ENCODE peak calls at places on chromosomes 3 and 15, in seven cellular contexts. N, V, Z, T, L, R and F are unnamed samples.

GRCh38 chr15:85750319-85750806 is 44.4 kb downstream of the KLHL25 start:
- DNase-seq in T (no peak), L (no peak), V (no peak), N (peak), R (peak), Z (no peak), F (no peak)

GRCh38 chr15:43187544-43188155 is 2.4 kb downstream of the CCNDBP1 start:
- DNase-seq in Z (no peak), R (peak), L (no peak), T (peak), N (peak), V (peak), F (no peak)

GRCh38 chr3:140186421-140186920 is 251.5 kb downstream of the CLSTN2 start:
- DNase-seq in R (no peak), T (peak), V (peak), N (peak), Z (no peak), L (no peak), F (no peak)

GRCh38 chr15:39511000-39511914 is 69.6 kb upstream of the THBS1 start:
- DNase-seq in Z (no peak), T (peak), N (peak), L (no peak), R (no peak), V (peak), F (no peak)

GRCh38 chr3:184582583-184582982 is 21.0 kb downstream of the EPHB3 start:
- DNase-seq in T (no peak), Z (no peak), N (no peak), V (no peak), R (no peak), L (no peak), F (no peak)

GRCh38 chr15:90681480-90681879 is 35.7 kb upstream of the BLM start:
- DNase-seq in L (no peak), N (peak), T (peak), V (no peak), Z (no peak), R (no peak), F (no peak)

GRCh38 chr15:61103026-61103425 is 126.1 kb downstream of the RORA start:
- DNase-seq in R (no peak), Z (no peak), T (no peak), V (no peak), N (no peak), L (no peak), F (no peak)

GRCh38 chr15:74541494-74542191 is 623 bp downstream of the ARID3B start:
- DNase-seq in V (peak), N (peak), L (peak), T (no peak), R (peak), Z (no peak), F (peak)

GRCh38 chr3:25454411-25454927 is 26.4 kb downstream of the RARB start:
- DNase-seq in T (no peak), R (no peak), V (no peak), Z (no peak), L (no peak), N (no peak), F (no peak)

GRCh38 chr3:42556089-42556632 is 25.6 kb downstream of the SEC22C start:
- DNase-seq in V (no peak), N (no peak), L (no peak), T (no peak), Z (no peak), R (peak), F (no peak)

GRCh38 chr15:46411900-46412299 is 777.1 kb downstream of the SQOR start:
- DNase-seq in V (no peak), T (no peak), Z (no peak), L (no peak), N (no peak), R (no peak), F (no peak)

GRCh38 chr3:58531555-58531954 is 5.4 kb downstream of the ACOX2 start:
- DNase-seq in V (no peak), R (no peak), T (no peak), L (no peak), Z (no peak), N (no peak), F (no peak)